ENCODE peak calls at places on chromosomes 5 and 9, in six cellular contexts. C, X, Y, F, H and D are unnamed samples.

GRCh38 chr9:104074876-104075275 is 19.2 kb upstream of the SMC2 start:
- DNase-seq in H (peak; percentile 56), C (no peak), F (no peak), X (no peak), Y (no peak), D (no peak)

GRCh38 chr9:95488971-95489370 is 27.8 kb downstream of the PTCH1 start:
- DNase-seq in F (no peak), C (no peak), H (no peak), X (no peak), Y (no peak), D (no peak)

GRCh38 chr5:25458628-25459027 is 813.9 kb upstream of the CDH10 start:
- DNase-seq in Y (no peak), C (no peak), F (no peak), X (no peak), H (peak; percentile 14), D (no peak)

GRCh38 chr5:1745806-1746370 is 53.7 kb downstream of the MRPL36 start:
- DNase-seq in Y (no peak), F (no peak), X (no peak), C (no peak), H (no peak), D (no peak)

GRCh38 chr9:125829743-125830142 is 82.6 kb downstream of the PBX3 start:
- DNase-seq in F (no peak), Y (no peak), H (no peak), X (peak; percentile 79), C (no peak), D (peak; percentile 29)

GRCh38 chr9:15735083-15735974 is 182.5 kb downstream of the CCDC171 start:
- DNase-seq in F (no peak), Y (peak; percentile 45), X (no peak), H (peak; percentile 50), C (no peak), D (no peak)

GRCh38 chr9:15763371-15763770 is 210.5 kb downstream of the CCDC171 start:
- DNase-seq in F (no peak), Y (no peak), X (no peak), C (no peak), H (no peak), D (no peak)

GRCh38 chr9:8860925-8861324 is 1061.3 kb upstream of the DMAC1 start:
- DNase-seq in Y (no peak), H (no peak), C (no peak), F (no peak), X (peak; percentile 48), D (no peak)

GRCh38 chr9:7336356-7337075 is 463.1 kb downstream of the DMAC1 start:
- DNase-seq in C (no peak), H (peak; percentile 20), Y (no peak), F (no peak), X (no peak), D (peak; percentile 22)

GRCh38 chr9:78026416-78026815 is 5.2 kb downstream of the GNAQ start:
- DNase-seq in F (no peak), Y (no peak), X (peak; percentile 58), H (no peak), C (no peak), D (no peak)

GRCh38 chr9:127545196-127546124 is 66.6 kb upstream of the STXBP1 start:
- DNase-seq in C (no peak), Y (peak; percentile 88), H (peak; percentile 93), F (no peak), X (peak; percentile 86), D (peak; percentile 77)

GRCh38 chr5:141476132-141476909 is 555 bp downstream of the PCDHGC3 start:
- DNase-seq in X (no peak), H (peak; percentile 16), C (peak; percentile 41), F (peak; percentile 63), Y (peak; percentile 66), D (peak; percentile 80)

GRCh38 chr9:133731876-133732321 is 6.3 kb downstream of the SARDH start:
- DNase-seq in Y (peak; percentile 51), X (peak; percentile 39), H (peak; percentile 63), F (no peak), C (no peak), D (no peak)

GRCh38 chr9:107487521-107488399 is 1.8 kb downstream of the KLF4 start:
- DNase-seq in H (peak; percentile 69), X (no peak), Y (no peak), C (peak; percentile 49), F (peak; percentile 78), D (peak; percentile 77)

GRCh38 chr5:91277093-91277626 is 106.0 kb downstream of the ARRDC3 start:
- DNase-seq in C (no peak), X (no peak), H (no peak), Y (no peak), F (no peak), D (no peak)

GRCh38 chr9:36450110-36450732 is 50.2 kb upstream of the RNF38 start:
- DNase-seq in H (peak; percentile 60), F (peak; percentile 16), C (no peak), Y (no peak), X (peak; percentile 84), D (no peak)

GRCh38 chr5:37208883-37209808 is 40.0 kb downstream of the CPLANE1 start:
- DNase-seq in C (no peak), F (no peak), H (no peak), X (peak; percentile 14), Y (no peak), D (no peak)

GRCh38 chr9:16337322-16338029 is 533.0 kb downstream of the BNC2 start:
- DNase-seq in F (no peak), C (no peak), X (peak; percentile 11), Y (peak; percentile 55), H (peak; percentile 94), D (no peak)

GRCh38 chr9:128786681-128787582 is at the start of gene TBC1D13:
- DNase-seq in Y (peak; percentile 86), H (peak; percentile 88), X (peak; percentile 59), F (peak; percentile 87), C (peak; percentile 85), D (peak; percentile 91)

GRCh38 chr5:74141053-74141452 is 499.5 kb downstream of the ENC1 start:
- DNase-seq in H (peak; percentile 17), Y (peak; percentile 57), F (no peak), X (no peak), C (no peak), D (no peak)

GRCh38 chr5:150599917-150600511 is 40.4 kb upstream of the SYNPO start:
- DNase-seq in Y (peak; percentile 96), C (no peak), H (peak; percentile 61), X (peak; percentile 23), F (no peak), D (peak; percentile 89)

GRCh38 chr5:137300411-137301240 is 198.5 kb downstream of the SPOCK1 start:
- DNase-seq in F (no peak), H (no peak), X (no peak), C (no peak), Y (peak; percentile 44), D (no peak)

GRCh38 chr5:68519135-68519534 is 303.6 kb downstream of the PIK3R1 start:
- DNase-seq in X (peak; percentile 82), Y (no peak), C (no peak), F (no peak), H (no peak), D (no peak)

GRCh38 chr5:32708949-32709348 is 2.2 kb upstream of the NPR3 start:
- DNase-seq in H (no peak), F (no peak), X (no peak), C (no peak), Y (no peak), D (no peak)

GRCh38 chr9:115204827-115205506 is 87.0 kb upstream of the TNC start:
- DNase-seq in F (no peak), X (no peak), H (peak; percentile 46), C (no peak), Y (no peak), D (no peak)

GRCh38 chr9:105415344-105415980 is 32.4 kb upstream of the FSD1L start:
- DNase-seq in C (peak; percentile 75), X (peak; percentile 70), Y (peak; percentile 57), F (peak; percentile 66), H (peak; percentile 53), D (no peak)

GRCh38 chr5:142290574-142291299 is 34.1 kb downstream of the SPRY4 start:
- DNase-seq in X (no peak), F (no peak), H (no peak), Y (peak; percentile 95), C (no peak), D (no peak)

GRCh38 chr5:132829742-132830435 is 558 bp downstream of the SHROOM1 start:
- DNase-seq in H (peak; percentile 75), C (peak; percentile 68), X (no peak), Y (peak; percentile 87), F (peak; percentile 79), D (peak; percentile 87)